ENCODE peak calls at places on chromosomes 6 and 20, in eight cellular contexts. H is NCI-H1436; E is T follicular helper cell; F is astrocyte of the spinal cord; S is anterior cingulate cortex; L is hippocampal formation; U is activated T-cell treated with anti-CD3 and anti-CD28 coated beads for 1 hour; J is stimulated activated CD4-positive, alpha-beta T cell treated with anti-CD3 and anti-CD28 coated beads, Interleukin-15, amount 100 ng/mL, for 1 hour. T is an unnamed sample.

GRCh38 chr6:12289655-12290489 is at the start of gene EDN1:
- DNase-seq in F (peak), L (peak), U (peak), E (peak), H (peak), J (no peak), S (peak), T (peak)

GRCh38 chr20:31713312-31714049 is 9.2 kb downstream of the BCL2L1 start:
- DNase-seq in H (no peak), E (no peak), J (no peak), L (no peak), F (peak), S (no peak), U (no peak), T (no peak)

GRCh38 chr6:63372951-63373533 is 53.3 kb upstream of the LGSN start:
- DNase-seq in F (no peak), S (no peak), E (no peak), H (no peak), U (no peak), L (no peak), J (no peak), T (no peak)

GRCh38 chr6:124742971-124743370 is 219.3 kb upstream of the RNF217 start:
- DNase-seq in L (no peak), E (no peak), J (no peak), F (peak), U (no peak), S (no peak), H (no peak), T (no peak)

GRCh38 chr20:44646023-44646640 is 5.4 kb downstream of the ADA start:
- DNase-seq in U (no peak), H (no peak), J (no peak), L (no peak), E (no peak), S (no peak), F (peak), T (no peak)

GRCh38 chr20:57659131-57659788 is 39.0 kb upstream of the ZBP1 start:
- DNase-seq in F (no peak), S (no peak), J (no peak), L (no peak), U (no peak), H (no peak), E (no peak), T (no peak)

GRCh38 chr6:84791233-84791632 is 26.8 kb upstream of the TBX18 start:
- DNase-seq in J (no peak), H (no peak), L (no peak), F (peak), E (no peak), S (no peak), U (no peak), T (no peak)

GRCh38 chr6:7156666-7157278 is 49.0 kb downstream of the RREB1 start:
- DNase-seq in U (no peak), S (no peak), F (peak), L (no peak), J (no peak), H (no peak), E (no peak), T (no peak)

GRCh38 chr6:112117554-112117953 is 30.2 kb downstream of the FAM229B start:
- DNase-seq in S (no peak), U (no peak), F (peak), H (no peak), J (no peak), E (no peak), L (no peak), T (no peak)

GRCh38 chr6:147787407-147787806 is 278.9 kb downstream of the SAMD5 start:
- DNase-seq in H (no peak), E (no peak), F (no peak), U (no peak), L (no peak), J (no peak), S (no peak), T (no peak)

GRCh38 chr6:38349795-38350194 is 289.9 kb downstream of the BTBD9 start:
- DNase-seq in U (no peak), L (no peak), J (no peak), H (no peak), E (no peak), F (peak), S (no peak), T (no peak)

GRCh38 chr6:49305010-49305409 is 158.0 kb downstream of the MMUT start:
- DNase-seq in S (no peak), J (no peak), F (no peak), E (no peak), H (no peak), L (no peak), U (no peak), T (no peak)

GRCh38 chr6:143607959-143608358 is 69.8 kb upstream of the PHACTR2 start:
- DNase-seq in L (no peak), S (no peak), U (no peak), F (no peak), E (no peak), J (no peak), H (no peak), T (no peak)

GRCh38 chr6:32968770-32969684 is 633 bp downstream of the BRD2 start:
- DNase-seq in U (peak), H (peak), L (peak), J (no peak), S (peak), E (peak), F (peak), T (peak)

GRCh38 chr6:68760941-68761676 is 126.0 kb downstream of the ADGRB3 start:
- DNase-seq in J (no peak), S (peak), U (no peak), E (no peak), L (peak), F (no peak), H (no peak), T (no peak)

GRCh38 chr6:140437619-140438345 is 1063.3 kb upstream of the CITED2 start:
- DNase-seq in E (no peak), H (no peak), S (no peak), U (no peak), L (no peak), F (no peak), J (no peak), T (no peak)

GRCh38 chr20:17431621-17432364 is 99.4 kb downstream of the BFSP1 start:
- DNase-seq in U (peak), L (peak), S (peak), E (peak), F (peak), H (peak), J (no peak), T (peak)

T was measured in CD8-positive, alpha-beta T cell.